ENCODE peak calls at places on chromosomes 7 and 10, in five cellular contexts. S is adrenal gland, V is astrocyte, B is neural crest cell, U is psoas muscle. A is an unnamed sample.

GRCh38 chr10:122374859-122375721 is 582 bp downstream of the PLEKHA1 start:
- DNase-seq in S (peak; percentile 64), V (peak; percentile 64), B (peak; percentile 33), U (peak; percentile 74), A (peak; percentile 59)

GRCh38 chr7:105493928-105494325 is 28.1 kb downstream of the PUS7 start:
- DNase-seq in S (no peak), V (peak; percentile 94), B (no peak), U (no peak), A (no peak)

GRCh38 chr7:86928308-86928707 is 131.1 kb downstream of the ELAPOR2 start:
- DNase-seq in S (no peak), V (no peak), B (no peak), U (no peak), A (no peak)

GRCh38 chr10:18607503-18607902 is 43.9 kb downstream of the NSUN6 start:
- DNase-seq in S (peak; percentile 82), V (peak; percentile 85), B (no peak), U (no peak), A (peak; percentile 26)

GRCh38 chr7:139660317-139661042 is 117.3 kb downstream of the HIPK2 start:
- DNase-seq in S (no peak), V (peak; percentile 56), B (no peak), U (no peak), A (no peak)

GRCh38 chr7:123355576-123356195 is 155.9 kb upstream of the SLC13A1 start:
- DNase-seq in S (no peak), V (peak; percentile 6), B (peak; percentile 22), U (no peak), A (no peak)

GRCh38 chr10:53298443-53298842 is 525.9 kb upstream of the MBL2 start:
- DNase-seq in S (no peak), V (no peak), B (no peak), U (no peak), A (no peak)

GRCh38 chr7:115059312-115059711 is 137.4 kb downstream of the MDFIC start:
- DNase-seq in S (peak; percentile 28), V (peak; percentile 70), B (no peak), U (no peak), A (no peak)

GRCh38 chr7:113698556-113699220 is 220.1 kb downstream of the PPP1R3A start:
- DNase-seq in S (peak; percentile 35), V (peak; percentile 6), B (no peak), U (no peak), A (no peak)

GRCh38 chr10:55746002-55746401 is 615.1 kb downstream of the ZWINT start:
- DNase-seq in S (no peak), V (no peak), B (no peak), U (no peak), A (no peak)

GRCh38 chr7:87047-87446 is 105.3 kb upstream of the FAM20C start:
- DNase-seq in S (no peak), V (peak; percentile 30), B (no peak), U (no peak), A (no peak)

GRCh38 chr7:88927-89921 is 103.1 kb upstream of the FAM20C start:
- DNase-seq in S (peak; percentile 87), V (peak; percentile 98), B (no peak), U (peak; percentile 85), A (no peak)

GRCh38 chr7:86629-87028 is 105.7 kb upstream of the FAM20C start:
- DNase-seq in S (no peak), V (no peak), B (no peak), U (no peak), A (no peak)

GRCh38 chr7:87671-88070 is 104.7 kb upstream of the FAM20C start:
- DNase-seq in S (no peak), V (no peak), B (no peak), U (no peak), A (no peak)

DNA sequence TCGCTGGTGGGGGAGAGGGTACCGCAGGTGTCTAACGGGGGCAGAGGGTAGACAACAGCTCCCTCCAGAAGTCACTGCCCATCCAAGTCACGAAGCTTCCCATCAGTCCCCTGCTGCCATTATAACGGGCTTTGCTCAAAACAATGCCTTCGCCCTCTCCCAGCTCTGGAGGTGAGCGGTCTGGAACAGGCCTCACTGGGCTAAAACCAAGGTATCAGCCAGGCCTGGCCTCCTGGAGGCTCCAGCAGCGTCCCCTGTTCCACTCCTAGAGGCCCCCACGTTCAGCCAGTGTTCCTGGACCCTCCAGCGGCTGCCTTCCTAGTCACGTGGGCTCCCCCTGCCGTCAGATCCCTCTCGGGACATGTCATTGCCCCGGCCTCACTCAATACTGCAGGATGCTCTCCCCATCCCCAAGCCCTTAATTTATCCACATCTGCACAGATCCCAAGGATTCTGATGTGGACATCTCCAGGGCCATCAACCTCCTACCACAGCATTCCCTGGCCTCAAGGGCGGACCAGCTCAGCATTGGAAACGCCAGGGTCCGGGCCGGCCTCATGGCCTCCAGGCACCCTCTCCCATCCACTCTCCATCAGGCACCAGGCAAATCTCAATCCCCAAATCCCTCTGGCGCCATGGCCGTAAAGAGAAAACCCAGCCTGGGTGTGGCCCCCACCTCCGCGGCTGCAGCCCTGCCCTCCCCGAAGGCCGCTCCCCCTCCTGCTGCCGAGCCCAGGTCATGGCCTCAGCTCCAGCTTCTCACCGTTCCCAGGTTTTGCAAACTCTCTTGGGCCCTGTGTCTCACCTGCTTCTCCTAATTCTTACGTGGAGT is 104.1 kb upstream of the FAM20C start:
- DNase-seq in S (no peak), V (no peak), B (peak; percentile 22), U (no peak), A (no peak)
- TF ChIP-seq CTCF in S (no peak), V (no peak), B (no peak), U (no peak), A (no peak)

DNA sequence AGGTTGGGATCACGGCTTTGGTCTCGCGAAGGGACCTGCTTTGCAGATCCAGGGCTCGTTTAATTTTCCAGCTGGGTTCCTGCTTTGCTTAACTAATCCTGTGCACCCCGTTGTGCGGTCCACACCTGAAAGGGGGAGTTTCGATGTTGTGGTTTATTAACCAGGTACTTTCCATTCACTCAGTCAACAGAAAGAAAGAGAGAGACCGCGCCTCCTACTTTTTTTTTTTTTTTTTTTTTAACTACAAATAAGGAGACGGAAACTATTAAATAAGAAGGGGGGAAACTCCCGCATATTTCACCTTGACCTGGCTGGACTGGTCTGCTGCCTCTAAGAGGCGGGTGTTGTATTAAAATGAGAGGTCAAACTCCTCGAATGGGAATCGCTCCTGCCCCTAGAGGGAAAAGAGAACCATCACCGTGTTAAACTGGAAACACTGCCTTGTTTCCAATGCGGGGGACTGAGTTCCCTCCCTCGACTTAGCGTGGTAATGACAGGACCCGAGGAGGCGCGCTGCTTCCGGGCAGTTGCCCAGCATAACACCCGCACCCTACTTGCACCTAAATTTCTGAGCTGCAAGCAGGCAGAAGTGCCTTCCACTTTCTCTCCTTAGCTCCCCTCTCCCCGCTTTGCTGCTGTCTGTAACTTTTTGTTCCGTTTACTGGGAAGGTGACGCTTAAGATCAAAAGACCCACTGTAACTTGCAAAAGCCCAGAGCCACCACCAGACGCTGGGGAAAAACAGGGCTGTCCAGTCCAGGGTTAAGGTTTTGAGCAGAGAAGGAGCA is 1.1 kb upstream of the ITGB8 start:
- DNase-seq in S (peak; percentile 63), V (peak; percentile 75), B (peak; percentile 54), U (peak; percentile 46), A (peak; percentile 62)
- TF ChIP-seq CTCF in S (peak; percentile 37), V (peak; percentile 35), B (peak; percentile 57), U (peak; percentile 10), A (peak; percentile 12)

DNA sequence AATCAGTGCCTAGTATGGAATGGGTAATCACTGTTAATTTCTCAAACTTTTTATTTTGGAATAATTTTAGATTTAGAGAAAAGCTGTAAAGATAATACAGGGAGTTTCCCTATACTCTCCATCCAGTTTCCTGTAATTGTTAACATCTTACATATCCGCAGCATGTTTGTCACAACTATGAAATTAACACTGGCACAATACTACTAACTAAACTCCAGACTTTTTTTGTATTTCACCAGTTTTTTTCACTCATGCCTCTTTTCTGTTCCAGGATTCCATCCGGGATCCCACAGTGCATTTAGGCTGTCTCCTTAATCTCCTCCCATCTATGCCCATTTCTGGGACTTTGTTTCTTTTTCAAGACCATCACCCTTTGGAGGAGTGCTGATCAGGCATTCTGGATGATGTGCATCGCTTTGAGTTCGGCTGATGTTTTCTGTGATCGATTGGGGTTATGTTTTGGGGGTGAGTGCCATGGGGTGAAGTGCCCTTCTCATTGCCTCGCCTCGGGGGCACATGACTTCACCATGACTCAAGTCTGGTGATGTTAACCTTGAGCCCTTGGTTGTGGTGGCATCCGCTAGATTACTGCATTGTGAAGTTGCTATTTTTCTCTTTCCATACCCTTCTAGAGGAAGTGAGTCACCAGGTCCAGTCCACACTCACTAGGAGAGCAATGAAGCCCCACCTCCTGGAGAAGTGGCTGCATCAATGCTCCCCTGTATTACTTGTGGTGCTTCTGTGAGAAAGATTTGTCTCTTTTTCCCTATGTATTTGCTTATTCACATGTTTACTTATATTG is 43.9 kb upstream of the GRB10 start:
- DNase-seq in S (peak; percentile 50), V (peak; percentile 91), B (no peak), U (no peak), A (no peak)
- TF ChIP-seq CTCF in S (no peak), V (no peak), B (no peak), U (no peak), A (no peak)

GRCh38 chr7:131109011-131109756 is 218.5 kb upstream of the MKLN1 start:
- DNase-seq in S (no peak), V (no peak), B (no peak), U (no peak), A (no peak)

GRCh38 chr7:131105803-131106680 is 221.6 kb upstream of the MKLN1 start:
- DNase-seq in S (peak; percentile 78), V (peak; percentile 36), B (peak; percentile 30), U (peak; percentile 92), A (peak; percentile 73)

GRCh38 chr7:131108212-131108980 is 219.3 kb upstream of the MKLN1 start:
- DNase-seq in S (no peak), V (no peak), B (no peak), U (peak; percentile 82), A (peak; percentile 64)

GRCh38 chr7:131106681-131107342 is 220.9 kb upstream of the MKLN1 start:
- DNase-seq in S (peak; percentile 43), V (no peak), B (no peak), U (peak; percentile 77), A (peak; percentile 50)

DNA sequence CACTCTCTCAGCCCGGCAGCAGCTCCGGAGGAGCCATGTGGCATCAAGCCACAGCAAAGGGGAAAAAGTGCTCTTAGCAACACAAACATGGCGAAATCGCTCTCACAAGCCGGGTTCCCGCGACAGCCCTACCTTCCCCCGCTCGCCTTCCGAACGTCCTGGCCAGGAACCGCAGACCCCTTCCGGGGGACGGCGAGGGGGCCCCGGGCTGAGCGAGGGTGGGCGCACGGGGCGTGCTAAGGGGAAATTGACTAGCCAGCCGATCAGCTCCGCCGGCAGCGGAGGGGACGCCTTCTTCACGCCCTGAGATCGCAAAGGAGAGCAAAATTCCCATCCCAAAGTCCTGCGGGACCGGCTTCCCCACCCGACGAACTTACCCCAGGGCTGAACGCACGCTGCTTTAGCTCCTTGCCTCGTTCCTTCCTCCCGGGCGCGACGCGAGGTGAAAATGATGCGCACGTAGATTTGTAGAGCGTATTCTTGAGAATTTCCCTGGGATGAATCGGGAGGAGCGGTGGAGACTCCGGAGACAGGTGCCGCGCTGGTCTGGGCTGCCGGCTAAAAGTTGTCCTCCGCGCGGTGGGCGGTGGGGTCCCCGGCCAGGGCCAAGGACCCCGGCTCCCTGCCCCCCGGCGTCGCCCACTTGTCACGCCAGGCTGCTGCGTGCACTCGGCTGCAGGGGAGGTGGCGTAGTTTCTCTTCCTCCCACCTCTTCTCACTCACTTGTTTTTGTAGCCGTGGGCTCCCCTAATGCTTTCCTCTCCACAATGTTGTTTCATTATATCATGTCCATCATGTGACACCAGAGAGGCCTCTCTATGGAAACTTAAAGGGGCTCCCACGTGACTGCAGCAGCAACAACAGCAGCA is 220.1 kb upstream of the MKLN1 start:
- DNase-seq in S (peak; percentile 85), V (peak; percentile 66), B (peak; percentile 17), U (peak; percentile 85), A (peak; percentile 46)
- TF ChIP-seq CTCF in S (no peak), V (no peak), B (no peak), U (no peak), A (no peak)

A was measured in glutamatergic neuron.